ENCODE peak calls at places on chromosomes 11 and 22, in ten cellular contexts. One of them, this sample, is unnamed.

GRCh38 chr11:64331569-64332371 is 8.2 kb upstream of the CCDC88B start:
- DNase-seq in adrenal gland: peak; percentile 98
- DNase-seq in CD8-positive, alpha-beta T cell: peak; percentile 72
- DNase-seq in cardiac muscle cell: peak; percentile 89
- DNase-seq in NCI-H2171 treated with DMSO at 0.1 percent for 48 hours: no peak
- DNase-seq in NCI-H1092 treated with DMSO at 0.1 percent for 48 hours: peak; percentile 56
- DNase-seq in hypothalamus: no peak
- DNase-seq in mucosa of gallbladder: peak; percentile 77
- DNase-seq in AG04450: peak; percentile 38
- DNase-seq in HuH-7: no peak
- DNase-seq in this sample: peak; percentile 79

GRCh38 chr22:30611197-30611596 is 4.2 kb downstream of the TCN2 start:
- DNase-seq in adrenal gland: no peak
- DNase-seq in CD8-positive, alpha-beta T cell: no peak
- DNase-seq in cardiac muscle cell: no peak
- DNase-seq in NCI-H2171 treated with DMSO at 0.1 percent for 48 hours: no peak
- DNase-seq in NCI-H1092 treated with DMSO at 0.1 percent for 48 hours: no peak
- DNase-seq in hypothalamus: no peak
- DNase-seq in mucosa of gallbladder: no peak
- DNase-seq in AG04450: no peak
- DNase-seq in HuH-7: no peak
- DNase-seq in this sample: no peak

GRCh38 chr22:47356433-47357011 is 594.1 kb downstream of the TBC1D22A start:
- DNase-seq in adrenal gland: no peak
- DNase-seq in CD8-positive, alpha-beta T cell: no peak
- DNase-seq in cardiac muscle cell: no peak
- DNase-seq in NCI-H2171 treated with DMSO at 0.1 percent for 48 hours: no peak
- DNase-seq in NCI-H1092 treated with DMSO at 0.1 percent for 48 hours: no peak
- DNase-seq in hypothalamus: no peak
- DNase-seq in mucosa of gallbladder: peak; percentile 2
- DNase-seq in AG04450: no peak
- DNase-seq in HuH-7: no peak
- DNase-seq in this sample: no peak

GRCh38 chr11:72617080-72617744 is 57.0 kb downstream of the PDE2A start:
- DNase-seq in adrenal gland: peak; percentile 52
- DNase-seq in CD8-positive, alpha-beta T cell: no peak
- DNase-seq in cardiac muscle cell: peak; percentile 39
- DNase-seq in NCI-H2171 treated with DMSO at 0.1 percent for 48 hours: peak; percentile 82
- DNase-seq in NCI-H1092 treated with DMSO at 0.1 percent for 48 hours: no peak
- DNase-seq in hypothalamus: no peak
- DNase-seq in mucosa of gallbladder: peak; percentile 37
- DNase-seq in AG04450: no peak
- DNase-seq in HuH-7: no peak
- DNase-seq in this sample: no peak

GRCh38 chr22:30884211-30885000 is 84.2 kb downstream of the MORC2 start:
- DNase-seq in adrenal gland: peak; percentile 9
- DNase-seq in CD8-positive, alpha-beta T cell: no peak
- DNase-seq in cardiac muscle cell: no peak
- DNase-seq in NCI-H2171 treated with DMSO at 0.1 percent for 48 hours: peak; percentile 53
- DNase-seq in NCI-H1092 treated with DMSO at 0.1 percent for 48 hours: no peak
- DNase-seq in hypothalamus: no peak
- DNase-seq in mucosa of gallbladder: no peak
- DNase-seq in AG04450: no peak
- DNase-seq in HuH-7: no peak
- DNase-seq in this sample: no peak

GRCh38 chr22:40684728-40685127 is 5.4 kb downstream of the MCHR1 start:
- DNase-seq in adrenal gland: no peak
- DNase-seq in CD8-positive, alpha-beta T cell: peak; percentile 19
- DNase-seq in cardiac muscle cell: no peak
- DNase-seq in NCI-H2171 treated with DMSO at 0.1 percent for 48 hours: no peak
- DNase-seq in NCI-H1092 treated with DMSO at 0.1 percent for 48 hours: no peak
- DNase-seq in hypothalamus: no peak
- DNase-seq in mucosa of gallbladder: no peak
- DNase-seq in AG04450: no peak
- DNase-seq in HuH-7: no peak
- DNase-seq in this sample: no peak

GRCh38 chr11:68889948-68890446 is 13.6 kb downstream of the MRPL21 start:
- DNase-seq in adrenal gland: peak; percentile 46
- DNase-seq in CD8-positive, alpha-beta T cell: no peak
- DNase-seq in cardiac muscle cell: peak; percentile 80
- DNase-seq in NCI-H2171 treated with DMSO at 0.1 percent for 48 hours: no peak
- DNase-seq in NCI-H1092 treated with DMSO at 0.1 percent for 48 hours: no peak
- DNase-seq in hypothalamus: no peak
- DNase-seq in mucosa of gallbladder: peak; percentile 25
- DNase-seq in AG04450: peak; percentile 27
- DNase-seq in HuH-7: peak; percentile 85
- DNase-seq in this sample: no peak

GRCh38 chr11:15006139-15006759 is 34.1 kb upstream of the CALCA start:
- DNase-seq in adrenal gland: no peak
- DNase-seq in CD8-positive, alpha-beta T cell: no peak
- DNase-seq in cardiac muscle cell: peak; percentile 64
- DNase-seq in NCI-H2171 treated with DMSO at 0.1 percent for 48 hours: peak; percentile 59
- DNase-seq in NCI-H1092 treated with DMSO at 0.1 percent for 48 hours: peak; percentile 73
- DNase-seq in hypothalamus: no peak
- DNase-seq in mucosa of gallbladder: no peak
- DNase-seq in AG04450: no peak
- DNase-seq in HuH-7: peak; percentile 11
- DNase-seq in this sample: peak; percentile 17

GRCh38 chr11:126233391-126233790 is 21.8 kb downstream of the FAM118B start:
- DNase-seq in adrenal gland: no peak
- DNase-seq in CD8-positive, alpha-beta T cell: no peak
- DNase-seq in cardiac muscle cell: no peak
- DNase-seq in NCI-H2171 treated with DMSO at 0.1 percent for 48 hours: no peak
- DNase-seq in NCI-H1092 treated with DMSO at 0.1 percent for 48 hours: no peak
- DNase-seq in hypothalamus: no peak
- DNase-seq in mucosa of gallbladder: no peak
- DNase-seq in AG04450: no peak
- DNase-seq in HuH-7: no peak
- DNase-seq in this sample: no peak

This sample was measured in dermis microvascular lymphatic vessel endothelial cell.